ENCODE peak calls at places on chromosomes 5 and 9, in four cellular contexts. One of them, this sample, is unnamed.

GRCh38 chr5:74404574-74405310 is 235.8 kb downstream of the ENC1 start:
- DNase-seq in KG1: no peak
- DNase-seq in effector CD4-positive, alpha-beta T cell: no peak
- DNase-seq in GDM1: no peak
- DNase-seq in this sample: no peak

GRCh38 chr5:9529513-9529912 is 16.4 kb downstream of the SEMA5A start:
- DNase-seq in effector CD4-positive, alpha-beta T cell: no peak
- DNase-seq in KG1: no peak
- DNase-seq in GDM1: no peak
- DNase-seq in this sample: no peak

GRCh38 chr5:80439213-80439612 is 31.3 kb downstream of the ZFYVE16 start:
- DNase-seq in effector CD4-positive, alpha-beta T cell: no peak
- DNase-seq in GDM1: no peak
- DNase-seq in KG1: no peak
- DNase-seq in this sample: no peak

GRCh38 chr5:177302354-177303110 is 987 bp downstream of the RAB24 start:
- DNase-seq in KG1: no peak
- DNase-seq in GDM1: no peak
- DNase-seq in effector CD4-positive, alpha-beta T cell: no peak
- DNase-seq in this sample: no peak

GRCh38 chr9:127637322-127637847 is 25.3 kb downstream of the STXBP1 start:
- DNase-seq in effector CD4-positive, alpha-beta T cell: no peak
- DNase-seq in KG1: no peak
- DNase-seq in GDM1: no peak
- DNase-seq in this sample: no peak

GRCh38 chr5:58925627-58926545 is 343.0 kb downstream of the RAB3C start:
- DNase-seq in GDM1: no peak
- DNase-seq in effector CD4-positive, alpha-beta T cell: no peak
- DNase-seq in KG1: no peak
- DNase-seq in this sample: no peak

GRCh38 chr5:151612689-151613427 is 21.7 kb upstream of the FAT2 start:
- DNase-seq in GDM1: no peak
- DNase-seq in KG1: no peak
- DNase-seq in effector CD4-positive, alpha-beta T cell: peak
- DNase-seq in this sample: no peak

GRCh38 chr5:14676320-14676719 is 11.8 kb downstream of the OTULIN start:
- DNase-seq in GDM1: peak
- DNase-seq in KG1: no peak
- DNase-seq in effector CD4-positive, alpha-beta T cell: no peak
- DNase-seq in this sample: no peak

GRCh38 chr5:1885476-1885755 is 2.7 kb upstream of the IRX4 start:
- DNase-seq in effector CD4-positive, alpha-beta T cell: no peak
- DNase-seq in KG1: no peak
- DNase-seq in GDM1: no peak
- DNase-seq in this sample: no peak

GRCh38 chr9:89946741-89947140 is 341.9 kb downstream of the GADD45G start:
- DNase-seq in KG1: no peak
- DNase-seq in effector CD4-positive, alpha-beta T cell: no peak
- DNase-seq in GDM1: no peak
- DNase-seq in this sample: no peak

GRCh38 chr5:159084053-159084452 is 15.7 kb downstream of the EBF1 start:
- DNase-seq in KG1: no peak
- DNase-seq in GDM1: no peak
- DNase-seq in effector CD4-positive, alpha-beta T cell: no peak
- DNase-seq in this sample: no peak

GRCh38 chr5:153276151-153276550 is 214.3 kb upstream of the GRIA1 start:
- DNase-seq in KG1: peak
- DNase-seq in GDM1: no peak
- DNase-seq in effector CD4-positive, alpha-beta T cell: no peak
- DNase-seq in this sample: peak

GRCh38 chr5:63125862-63126261 is 547.2 kb downstream of the LRRC70 start:
- DNase-seq in effector CD4-positive, alpha-beta T cell: no peak
- DNase-seq in KG1: peak
- DNase-seq in GDM1: no peak
- DNase-seq in this sample: no peak

This sample was measured in nephron progenitor cell.